ENCODE peak calls at places on chromosomes 1 and 21, in eight cellular contexts. C is stimulated activated naive CD8-positive, alpha-beta T cell treated with anti-CD3 and anti-CD28 coated beads, Interleukin-15, Interleukin-2, amounts not matched to agents 100 U/mL and 50 U/mL, for 24 hours; D is prostate gland; J is HTR-8/SVneo; L is activated CD4-positive, alpha-beta T cell treated with anti-CD3 and anti-CD28 coated beads, Interleukin-2, amount 10 ng/mL, durations not matched to agents 7 days and 5 days; U is RKO; A is hypothalamus; O is activated CD4-positive, CD25-positive, alpha-beta regulatory T cell treated with anti-CD3 and anti-CD28 coated beads, Interleukin-2, amount 50 U/mL, for 16 hours. B is an unnamed sample.

GRCh38 chr1:156154317-156154749 is 948 bp downstream of the SEMA4A start:
- DNase-seq in C (peak), D (no peak), J (no peak), L (peak), U (no peak), A (no peak), O (no peak), B (peak)

GRCh38 chr21:31678478-31678877 is 19.0 kb downstream of the SOD1 start:
- DNase-seq in C (no peak), D (no peak), J (no peak), L (no peak), U (no peak), A (no peak), O (no peak), B (no peak)

GRCh38 chr1:24911651-24912144 is 18.4 kb downstream of the RUNX3 start:
- DNase-seq in C (no peak), D (no peak), J (no peak), L (no peak), U (no peak), A (peak), O (no peak), B (no peak)

GRCh38 chr1:26538480-26539412 is 9.2 kb downstream of the RPS6KA1 start:
- DNase-seq in C (peak), D (peak), J (no peak), L (peak), U (peak), A (no peak), O (peak), B (peak)

GRCh38 chr1:41670558-41670957 is 186.1 kb upstream of the EDN2 start:
- DNase-seq in C (peak), D (no peak), J (no peak), L (no peak), U (peak), A (no peak), O (no peak), B (peak)

GRCh38 chr1:218384576-218384975 is 39.4 kb downstream of the TGFB2 start:
- DNase-seq in C (no peak), D (no peak), J (no peak), L (no peak), U (peak), A (no peak), O (no peak), B (no peak)

GRCh38 chr1:38587734-38588133 is 271.8 kb downstream of the RRAGC start:
- DNase-seq in C (no peak), D (no peak), J (no peak), L (no peak), U (no peak), A (no peak), O (no peak), B (no peak)

GRCh38 chr1:64956733-64957441 is 9.5 kb downstream of the JAK1 start:
- DNase-seq in C (peak), D (no peak), J (no peak), L (peak), U (no peak), A (no peak), O (no peak), B (peak)

GRCh38 chr1:170415734-170416372 is 116.1 kb upstream of the GORAB start:
- DNase-seq in C (no peak), D (no peak), J (no peak), L (no peak), U (no peak), A (no peak), O (no peak), B (no peak)

GRCh38 chr1:45325816-45326506 is 734 bp upstream of the HPDL start:
- DNase-seq in C (no peak), D (no peak), J (no peak), L (no peak), U (no peak), A (no peak), O (no peak), B (no peak)

GRCh38 chr1:210239295-210240155 is 6.9 kb downstream of the SERTAD4 start:
- DNase-seq in C (no peak), D (no peak), J (peak), L (no peak), U (peak), A (no peak), O (no peak), B (no peak)

GRCh38 chr1:35603941-35604340 is 30.8 kb downstream of the TFAP2E start:
- DNase-seq in C (no peak), D (no peak), J (no peak), L (no peak), U (no peak), A (no peak), O (no peak), B (no peak)

GRCh38 chr1:207027221-207027777 is 5.3 kb downstream of the C1orf116 start:
- DNase-seq in C (no peak), D (no peak), J (peak), L (no peak), U (no peak), A (no peak), O (no peak), B (no peak)

GRCh38 chr1:67597336-67597735 is 87.7 kb upstream of the GADD45A start:
- DNase-seq in C (no peak), D (no peak), J (no peak), L (no peak), U (no peak), A (no peak), O (no peak), B (no peak)

GRCh38 chr1:6358144-6358624 is 35.4 kb downstream of the ACOT7 start:
- DNase-seq in C (peak), D (no peak), J (no peak), L (peak), U (no peak), A (no peak), O (no peak), B (no peak)

GRCh38 chr1:36557041-36558000 is 74.6 kb upstream of the CSF3R start:
- DNase-seq in C (no peak), D (no peak), J (no peak), L (no peak), U (no peak), A (no peak), O (no peak), B (no peak)

GRCh38 chr21:24658016-24658415 is 949.3 kb downstream of the MRPL39 start:
- DNase-seq in C (no peak), D (no peak), J (no peak), L (no peak), U (no peak), A (no peak), O (no peak), B (no peak)

GRCh38 chr1:52920791-52921291 is 699 bp downstream of the ECHDC2 start:
- DNase-seq in C (no peak), D (peak), J (no peak), L (no peak), U (no peak), A (no peak), O (no peak), B (no peak)

GRCh38 chr1:19328486-19328885 is 16.4 kb downstream of the SLC66A1 start:
- DNase-seq in C (no peak), D (no peak), J (no peak), L (no peak), U (no peak), A (no peak), O (no peak), B (no peak)

GRCh38 chr1:207672525-207673130 is 27.7 kb downstream of the CR1L start:
- DNase-seq in C (peak), D (peak), J (peak), L (peak), U (peak), A (no peak), O (no peak), B (peak)

GRCh38 chr1:222547260-222547614 is 667 bp downstream of the HHIPL2 start:
- DNase-seq in C (no peak), D (no peak), J (no peak), L (no peak), U (no peak), A (no peak), O (no peak), B (no peak)

GRCh38 chr1:107695341-107695740 is 269.6 kb downstream of the VAV3 start:
- DNase-seq in C (no peak), D (no peak), J (no peak), L (no peak), U (no peak), A (no peak), O (no peak), B (no peak)

GRCh38 chr21:45596704-45597318 is 46.7 kb upstream of the PCBP3 start:
- DNase-seq in C (peak), D (peak), J (peak), L (peak), U (peak), A (peak), O (peak), B (peak)

GRCh38 chr1:90044346-90044745 is 49.4 kb downstream of the ZNF326 start:
- DNase-seq in C (no peak), D (no peak), J (no peak), L (no peak), U (no peak), A (no peak), O (no peak), B (no peak)

GRCh38 chr1:5001466-5001865 is 347.1 kb downstream of the AJAP1 start:
- DNase-seq in C (peak), D (no peak), J (no peak), L (peak), U (no peak), A (no peak), O (no peak), B (peak)

GRCh38 chr1:36400514-36400824 is 2.8 kb upstream of the LSM10 start:
- DNase-seq in C (no peak), D (no peak), J (no peak), L (no peak), U (peak), A (no peak), O (no peak), B (no peak)

GRCh38 chr1:216847385-216848036 is 124.3 kb upstream of the ESRRG start:
- DNase-seq in C (no peak), D (no peak), J (no peak), L (no peak), U (peak), A (no peak), O (no peak), B (no peak)

GRCh38 chr1:244801246-244801645 is 34.2 kb upstream of the COX20 start:
- DNase-seq in C (peak), D (peak), J (peak), L (peak), U (peak), A (no peak), O (peak), B (peak)

GRCh38 chr1:71080178-71080781 is 555 bp downstream of the ZRANB2 start:
- DNase-seq in C (peak), D (no peak), J (no peak), L (no peak), U (peak), A (no peak), O (no peak), B (peak)

GRCh38 chr1:11641776-11642305 is 12.4 kb downstream of the FBXO2 start:
- DNase-seq in C (no peak), D (no peak), J (no peak), L (no peak), U (no peak), A (no peak), O (no peak), B (no peak)

GRCh38 chr1:81409875-81410274 is 390.9 kb upstream of the ADGRL2 start:
- DNase-seq in C (no peak), D (no peak), J (no peak), L (no peak), U (no peak), A (no peak), O (no peak), B (no peak)